ENCODE peak calls at places on chromosomes 16 and 17, in seven cellular contexts. Z is gastrocnemius medialis; B is stomach; M is lower leg skin; F is fibroblast of pulmonary artery; X is SK-N-SH; L is CD8-positive, alpha-beta T cell. N is an unnamed sample.

GRCh38 chr16:7339700-7340099 is 7.1 kb downstream of the RBFOX1 start:
- DNase-seq in B (no peak), M (no peak), X (no peak), L (no peak), Z (no peak), F (no peak), N (no peak)

GRCh38 chr17:83062011-83062817 is 17.2 kb upstream of the METRNL start:
- DNase-seq in F (no peak), B (no peak), L (no peak), X (peak; percentile 34), M (no peak), Z (no peak), N (no peak)

GRCh38 chr16:619476-620100 is 11.2 kb upstream of the WFIKKN1 start:
- DNase-seq in M (no peak), Z (no peak), X (no peak), F (no peak), B (no peak), L (no peak), N (no peak)

GRCh38 chr16:87441886-87442580 is 49.9 kb downstream of the MAP1LC3B start:
- DNase-seq in M (no peak), L (no peak), F (peak; percentile 17), Z (no peak), B (no peak), X (no peak), N (no peak)

GRCh38 chr16:51286272-51286671 is 135.2 kb upstream of the SALL1 start:
- DNase-seq in X (no peak), Z (no peak), B (no peak), F (no peak), L (no peak), M (no peak), N (no peak)

GRCh38 chr16:72317378-72317777 is 145.4 kb upstream of the PMFBP1 start:
- DNase-seq in M (no peak), L (no peak), B (no peak), F (peak; percentile 71), Z (no peak), X (no peak), N (no peak)

GRCh38 chr16:73013974-73014373 is 34.0 kb downstream of the ZFHX3 start:
- DNase-seq in Z (no peak), X (no peak), F (no peak), L (no peak), B (no peak), M (no peak), N (no peak)

GRCh38 chr17:21042434-21043295 is at the start of gene USP22:
- DNase-seq in L (no peak), X (peak; percentile 92), B (peak; percentile 31), M (no peak), Z (no peak), F (no peak), N (no peak)

GRCh38 chr16:69855587-69855986 is 93.5 kb downstream of the WWP2 start:
- DNase-seq in B (no peak), X (no peak), L (no peak), Z (no peak), M (no peak), F (peak; percentile 56), N (no peak)

GRCh38 chr16:426115-426905 is 861 bp downstream of the RAB11FIP3 start:
- DNase-seq in M (no peak), L (no peak), B (no peak), X (peak; percentile 70), Z (no peak), F (no peak), N (no peak)

GRCh38 chr17:4715071-4715749 is 4.8 kb downstream of the ARRB2 start:
- DNase-seq in B (no peak), L (no peak), M (no peak), F (no peak), Z (no peak), X (no peak), N (no peak)

DNA sequence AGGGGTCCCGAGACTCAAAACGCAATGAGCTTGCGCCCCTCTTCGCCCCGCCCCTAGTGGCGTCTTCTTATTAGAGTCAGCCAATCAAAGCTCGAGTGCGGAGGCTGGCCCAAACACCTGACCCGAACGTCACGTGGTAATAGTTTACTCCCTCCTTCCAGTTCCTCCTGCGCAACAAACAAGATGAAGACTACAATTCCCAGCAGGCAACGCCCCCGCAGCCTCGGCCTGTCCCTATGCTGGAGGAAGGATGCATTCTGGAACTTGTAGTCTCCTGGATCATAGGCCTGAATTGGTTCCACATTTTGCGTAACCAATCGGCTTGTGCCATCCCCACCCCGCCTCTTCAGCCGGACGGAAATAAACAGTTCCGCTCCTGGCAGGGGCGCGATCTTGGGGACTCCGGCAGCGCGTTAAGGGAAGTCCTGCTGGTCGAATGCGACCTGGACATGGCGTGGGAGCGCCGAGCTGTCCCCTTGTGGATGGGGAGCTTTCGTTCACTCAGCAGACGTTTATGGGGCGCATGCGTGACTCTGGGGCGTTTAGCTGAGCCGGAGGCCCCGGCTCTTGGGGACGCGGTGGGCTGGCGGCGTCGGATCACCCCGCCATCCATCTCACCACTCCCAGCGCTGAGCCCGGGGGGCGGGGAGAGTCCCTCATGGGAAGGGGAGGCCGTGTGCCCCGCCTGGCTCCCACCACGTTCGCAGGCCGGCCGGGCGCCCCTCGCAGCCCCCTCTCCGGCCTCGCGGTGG is at the start of gene WBP2:
- DNase-seq in X (peak; percentile 97), M (peak; percentile 100), Z (peak; percentile 100), L (peak; percentile 93), B (peak; percentile 98), F (peak; percentile 100), N (peak; percentile 98)
- TF ChIP-seq CTCF in X (peak; percentile 70), M (no peak), Z (peak; percentile 79), L (no peak), B (peak; percentile 46), F (no peak), N (peak; percentile 13)

GRCh38 chr16:1769402-1770300 is 1.7 kb downstream of the NME3 start:
- DNase-seq in Z (no peak), F (no peak), M (no peak), B (no peak), X (no peak), L (no peak), N (no peak)
- H3K4me3 ChIP-seq in Z (peak overlapping the region; percentile 70), F (peak overlapping the region; percentile 74), M (no peak overlapping the region), B (peak overlapping the region; percentile 91), X (peak overlapping the region; percentile 91), L (no peak overlapping the region), N (no peak overlapping the region)

DNA sequence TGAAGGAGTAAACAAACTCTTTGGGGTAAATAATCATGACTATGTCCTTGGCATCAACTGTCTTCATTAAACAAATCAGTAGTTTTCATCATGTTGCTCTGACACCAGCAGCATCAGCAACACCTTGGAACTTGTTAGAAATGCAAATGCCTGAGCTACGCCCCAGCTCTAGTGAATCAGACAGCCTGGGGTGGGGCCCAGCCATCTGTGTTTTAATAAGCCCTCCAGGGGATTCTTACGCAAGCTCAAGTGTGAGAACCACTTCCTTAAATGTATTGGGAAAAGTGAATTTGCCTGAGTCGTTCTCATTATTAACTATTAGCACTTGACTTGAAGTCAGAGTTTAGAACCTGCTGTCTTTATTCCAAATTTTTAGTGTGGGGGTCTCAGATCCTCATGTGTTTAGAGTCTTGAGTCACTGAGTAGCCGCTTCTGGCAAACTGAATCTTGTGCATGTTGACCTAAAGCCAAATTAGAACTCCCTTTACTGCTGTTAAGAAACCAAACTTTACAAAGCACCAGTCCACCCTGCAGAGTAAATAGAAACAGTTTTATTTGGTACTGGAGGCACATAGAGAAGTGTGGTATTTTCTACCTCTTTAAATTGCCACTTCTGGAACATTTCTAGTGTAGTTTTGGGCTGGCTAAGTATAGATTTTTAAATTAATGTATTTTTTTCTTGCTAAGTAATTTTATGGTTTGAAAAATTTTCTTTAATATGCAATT is 137.4 kb upstream of the COX10 start:
- DNase-seq in X (no peak), L (no peak), M (peak; percentile 72), B (peak; percentile 39), Z (no peak), F (peak; percentile 37), N (no peak)
- TF ChIP-seq CTCF in X (no peak), L (no peak), M (no peak), B (no peak), Z (no peak), F (no peak), N (no peak)

GRCh38 chr16:3364774-3365427 is 9.2 kb downstream of the OR2C1 start:
- DNase-seq in F (peak; percentile 94), B (peak; percentile 74), Z (peak; percentile 53), X (peak; percentile 85), M (peak; percentile 58), L (peak; percentile 68), N (peak; percentile 37)

GRCh38 chr16:3363793-3364192 is 8.1 kb downstream of the OR2C1 start:
- DNase-seq in Z (no peak), F (no peak), L (no peak), M (no peak), B (no peak), X (no peak), N (no peak)

DNA sequence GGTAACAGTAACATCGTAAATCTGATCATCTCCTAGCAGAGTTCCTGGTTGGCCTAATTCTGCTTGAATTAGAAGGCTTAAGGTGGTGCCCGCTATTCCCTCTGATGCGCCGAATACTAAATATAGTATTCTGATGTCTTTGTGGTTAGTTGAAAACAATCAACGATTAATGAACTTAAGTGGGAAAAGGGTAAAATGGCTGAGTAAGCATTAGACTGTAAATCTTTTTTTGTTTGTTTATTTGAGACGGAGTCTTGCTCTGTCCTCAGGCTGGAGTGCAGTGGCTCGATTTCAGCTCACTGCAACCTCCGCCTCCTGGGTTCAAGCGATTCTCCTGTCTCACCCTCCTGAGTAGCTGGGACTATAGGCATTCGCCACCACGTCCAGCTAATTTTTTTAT is 13.4 kb downstream of the OR2C1 start:
- DNase-seq in L (no peak), M (no peak), X (no peak), F (no peak), Z (no peak), B (no peak), N (no peak)
- H3K4me3 ChIP-seq in L (no peak overlapping the region), M (no peak overlapping the region), X (no peak overlapping the region), F (no peak overlapping the region), Z (no peak overlapping the region), B (no peak overlapping the region), N (no peak overlapping the region)

DNA sequence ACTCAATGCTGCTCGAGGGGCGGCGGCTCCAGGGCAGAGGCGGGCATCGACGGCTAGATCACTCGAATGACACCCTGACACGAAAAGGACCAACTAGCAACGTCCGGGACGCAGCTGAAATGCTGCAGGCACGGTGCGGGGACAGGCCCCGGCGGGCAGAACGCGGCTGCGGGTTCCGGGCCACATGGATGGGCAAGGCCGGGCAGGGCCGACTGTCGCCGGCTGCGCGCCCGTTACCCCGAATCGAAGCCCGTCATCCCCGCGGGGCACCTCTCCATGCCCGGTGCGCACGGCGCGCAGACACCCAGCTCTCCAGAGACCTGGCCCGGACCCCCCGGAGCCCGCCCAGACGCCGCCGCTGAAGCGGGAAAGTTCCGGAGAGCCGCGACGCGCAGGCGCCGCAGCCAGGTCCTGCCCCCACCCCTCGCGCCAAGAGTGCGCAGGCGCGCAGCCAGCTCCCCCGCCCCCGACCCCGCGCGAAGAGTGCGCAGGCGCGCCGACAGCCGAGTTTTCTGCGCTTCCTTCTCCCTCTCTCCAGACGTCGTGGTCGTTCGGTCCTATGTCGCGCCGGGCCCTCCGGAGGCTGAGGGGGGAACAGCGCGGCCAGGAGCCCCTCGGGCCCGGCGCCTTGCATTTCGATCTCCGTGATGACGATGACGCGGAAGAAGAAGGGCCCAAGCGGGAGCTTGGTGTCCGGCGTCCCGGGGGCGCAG is at the start of gene TCF25:
- DNase-seq in M (peak; percentile 73), B (peak; percentile 82), F (peak; percentile 87), Z (peak; percentile 68), L (peak; percentile 74), X (peak; percentile 99), N (no peak)
- TF ChIP-seq CTCF in M (no peak), B (no peak), F (no peak), Z (no peak), L (no peak), X (no peak), N (no peak)

GRCh38 chr16:57694556-57695377 is at the start of gene DRC7:
- DNase-seq in L (no peak), F (peak; percentile 47), B (peak; percentile 57), Z (no peak), M (peak; percentile 30), X (peak; percentile 90), N (peak; percentile 7)
- H3K4me3 ChIP-seq in L (no peak within 1 kb of the TSS), F (peak within 1 kb of the TSS; percentile 37), B (no peak within 1 kb of the TSS), Z (no peak within 1 kb of the TSS), M (no peak within 1 kb of the TSS), X (peak within 1 kb of the TSS; percentile 44), N (peak within 1 kb of the TSS; percentile 76)

GRCh38 chr17:2176484-2177175 is 121.7 kb downstream of the HIC1 start:
- DNase-seq in F (no peak), M (no peak), X (no peak), Z (peak; percentile 9), B (no peak), L (no peak), N (no peak)
- TF ChIP-seq CTCF in F (no peak), M (no peak), X (no peak), Z (no peak), B (no peak), L (no peak), N (no peak)

N was measured in epithelial cell of proximal tubule.